ENCODE peak calls at places on chromosomes 6 and 20, in four cellular contexts. A is SJSA1, U is A549, W is hepatocyte. G is an unnamed sample. For H3K4me1, the result is how much of the 10 kb centered on the place peaks cover.

GRCh38 chr20:1866834-1867233 is 28.4 kb upstream of the SIRPA start:
- DNase-seq in A (no peak), U (no peak), W (no peak), G (no peak)

GRCh38 chr20:50226093-50226974 is 35.7 kb downstream of the CEBPB start:
- DNase-seq in A (no peak), U (no peak), W (no peak), G (peak)

GRCh38 chr20:32036716-32037355 is 15.2 kb upstream of the HCK start:
- DNase-seq in A (no peak), U (no peak), W (no peak), G (no peak)

GRCh38 chr6:106369739-106370138 is 9.2 kb downstream of the CRYBG1 start:
- DNase-seq in A (no peak), U (no peak), W (no peak), G (no peak)

GRCh38 chr6:39060467-39061160 is 12.0 kb downstream of the GLP1R start:
- DNase-seq in A (no peak), U (no peak), W (no peak), G (no peak)

GRCh38 chr20:4666001-4666470 is 55.7 kb upstream of the PRND start:
- DNase-seq in A (peak), U (no peak), W (no peak), G (no peak)

GRCh38 chr6:33410050-33410710 is 634 bp upstream of the PHF1 start:
- DNase-seq in A (peak), U (peak), W (peak), G (peak)

GRCh38 chr20:17629025-17629424 is 53.0 kb downstream of the RRBP1 start:
- DNase-seq in A (no peak), U (no peak), W (no peak), G (no peak)

GRCh38 chr6:11761744-11762620 is 16.6 kb downstream of the ADTRP start:
- DNase-seq in A (no peak), U (no peak), W (no peak), G (no peak)

GRCh38 chr6:7173843-7174503 is 66.2 kb downstream of the RREB1 start:
- DNase-seq in A (no peak), U (no peak), W (no peak), G (no peak)

GRCh38 chr6:7171733-7172132 is 64.0 kb downstream of the RREB1 start:
- DNase-seq in A (no peak), U (no peak), W (no peak), G (no peak)

GRCh38 chr6:7170117-7170732 is 62.5 kb downstream of the RREB1 start:
- DNase-seq in A (no peak), U (no peak), W (no peak), G (no peak)

GRCh38 chr6:7171119-7171518 is 63.4 kb downstream of the RREB1 start:
- DNase-seq in A (no peak), U (no peak), W (peak), G (no peak)

DNA sequence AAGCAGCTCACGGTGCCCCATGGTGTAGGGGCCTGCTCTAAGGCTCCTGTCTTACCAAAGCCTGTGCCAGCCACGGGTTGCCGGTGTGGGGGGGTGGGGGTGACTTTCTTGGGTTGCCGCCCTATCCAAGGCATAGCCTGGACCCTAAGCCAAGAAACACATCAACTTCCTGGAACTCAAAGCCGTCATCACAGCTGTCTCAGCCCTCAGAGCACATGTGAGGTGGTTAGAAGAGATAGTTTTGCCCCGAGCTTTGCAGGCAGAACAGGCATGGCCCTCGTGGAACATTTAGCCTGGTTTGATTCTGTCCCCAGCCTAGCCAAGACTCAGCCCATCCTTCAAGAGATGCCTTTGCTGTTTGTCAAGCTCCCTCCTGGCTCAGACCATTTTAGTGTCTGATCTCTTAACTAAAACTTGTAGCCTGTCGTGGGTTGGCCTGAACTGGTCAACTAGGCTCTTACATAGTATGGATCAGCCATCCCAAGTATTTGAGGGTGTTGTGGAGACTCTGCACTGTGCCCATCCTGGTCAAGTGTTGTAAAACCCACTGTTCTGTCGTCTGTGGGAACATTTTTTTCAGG is 64.9 kb downstream of the RREB1 start:
- DNase-seq in A (no peak), U (no peak), W (no peak), G (no peak)
- H3K27ac ChIP-seq in A (no peak), U (no peak), W (no peak), G (no peak)

GRCh38 chr6:151388997-151389639 is 2.2 kb downstream of the ZBTB2 start:
- DNase-seq in A (no peak), U (no peak), W (peak), G (no peak)
- H3K4me1 ChIP-seq in A (under half), U (under half), W (under half), G (under half)

GRCh38 chr6:41539204-41539603 is 7.0 kb upstream of the FOXP4 start:
- DNase-seq in A (no peak), U (no peak), W (no peak), G (no peak)
- H3K27ac ChIP-seq in A (no peak), U (peak), W (no peak), G (no peak)

GRCh38 chr6:84081222-84081621 is 47.6 kb downstream of the MRAP2 start:
- DNase-seq in A (no peak), U (no peak), W (no peak), G (no peak)

GRCh38 chr6:84082693-84083265 is 49.2 kb downstream of the MRAP2 start:
- DNase-seq in A (no peak), U (no peak), W (no peak), G (no peak)

GRCh38 chr6:84089552-84089951 is 56.0 kb downstream of the MRAP2 start:
- DNase-seq in A (no peak), U (no peak), W (no peak), G (no peak)

GRCh38 chr6:84089081-84089480 is 55.5 kb downstream of the MRAP2 start:
- DNase-seq in A (no peak), U (no peak), W (no peak), G (no peak)

DNA sequence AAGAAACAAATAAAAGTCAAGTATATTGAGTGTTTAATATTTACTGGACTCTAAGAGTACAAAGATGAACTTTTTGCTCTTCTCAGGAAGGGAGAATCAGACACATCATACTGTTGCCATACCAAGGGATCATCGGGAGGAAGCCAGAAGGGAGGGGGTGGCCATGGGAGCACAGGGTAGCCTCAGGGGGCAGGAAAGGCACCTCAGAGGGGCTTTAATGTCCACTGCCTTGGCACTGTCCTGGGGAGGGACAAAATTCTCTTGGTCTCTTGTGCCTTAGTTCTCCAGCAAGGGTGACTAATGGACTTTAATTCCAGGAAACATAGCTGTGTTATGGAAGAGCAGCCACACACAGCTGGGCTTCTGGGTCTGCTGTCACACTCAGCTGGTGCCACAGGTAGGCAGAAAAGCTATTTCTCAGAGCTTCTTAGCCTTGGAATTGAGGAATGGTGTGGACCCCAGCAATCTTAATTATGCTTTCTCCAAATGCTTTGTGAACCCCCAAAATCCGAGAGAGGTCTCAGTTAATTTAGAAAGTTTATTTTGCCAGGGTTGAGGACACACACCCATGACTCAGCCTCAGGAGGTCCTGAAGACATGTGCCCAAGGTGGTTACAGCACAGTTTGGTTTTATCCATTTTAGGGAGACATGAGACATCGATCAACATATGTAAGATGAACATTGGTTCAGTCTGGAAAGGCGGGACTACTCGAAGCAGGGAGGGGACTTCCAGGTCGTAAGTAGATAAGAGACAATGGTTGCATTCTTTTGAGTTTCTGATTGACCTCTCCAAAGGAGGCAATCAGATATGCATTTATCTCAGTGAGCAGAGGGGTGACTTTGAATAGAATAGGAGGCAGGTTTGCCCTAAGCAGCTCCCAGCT is 53.2 kb downstream of the MRAP2 start:
- DNase-seq in A (no peak), U (no peak), W (no peak), G (no peak)
- H3K4me1 ChIP-seq in A (under half), U (under half), W (under half), G (under half)

DNA sequence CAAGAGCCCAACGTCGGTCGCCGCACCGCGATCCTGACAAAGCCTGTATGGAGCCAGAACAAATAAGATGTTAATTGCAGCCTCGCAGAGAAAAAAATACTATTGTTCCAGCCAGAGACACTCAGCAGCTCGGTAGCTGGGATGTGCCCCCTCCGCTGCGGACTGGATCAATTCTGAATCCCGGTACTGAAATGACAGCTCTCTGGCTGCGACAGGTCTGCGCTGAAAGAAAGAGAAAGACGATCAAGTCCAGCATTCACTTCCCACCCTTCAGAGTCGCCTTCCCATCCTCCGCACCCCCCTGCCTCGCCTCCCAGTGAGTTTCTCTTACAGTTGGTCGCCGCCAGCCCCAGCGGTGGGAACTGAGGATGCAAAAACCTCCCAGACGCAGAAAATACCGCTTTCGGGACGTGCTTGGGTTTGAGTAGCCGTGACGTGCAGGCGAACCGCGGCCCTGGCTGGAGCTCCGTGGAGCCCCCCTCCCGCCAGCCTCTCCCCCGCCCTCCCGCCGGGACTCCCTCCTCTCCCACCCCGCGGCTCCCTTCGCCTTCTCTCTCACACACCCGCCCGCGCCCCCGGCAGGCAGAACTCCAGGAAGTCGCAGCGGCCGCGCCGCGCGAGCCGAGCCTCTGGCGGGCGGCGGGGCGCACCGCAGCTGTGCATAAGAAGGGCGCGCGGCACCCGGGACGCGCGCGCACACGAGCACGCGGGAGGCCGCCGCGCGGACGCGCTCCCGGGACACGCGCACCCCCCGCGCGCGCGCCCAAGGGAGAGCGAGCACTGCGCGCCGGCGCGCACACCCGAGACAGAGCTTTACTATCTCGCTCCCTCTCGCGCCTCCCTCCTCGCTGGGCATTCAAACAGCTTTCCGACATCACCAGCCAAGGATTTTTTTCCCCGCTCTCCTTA is at the start of gene ADGRB3:
- DNase-seq in A (peak), U (peak), W (peak), G (peak)
- H3K27ac ChIP-seq in A (no peak), U (no peak), W (peak), G (peak)